ENCODE peak calls at places on chromosomes 13 and 19, in seven cellular contexts. One of them, this sample, is unnamed.

GRCh38 chr19:492091-492531 is 4.2 kb upstream of the MADCAM1 start:
- DNase-seq in GM20000: no peak
- DNase-seq in PC-9: no peak
- DNase-seq in HT1080: no peak
- DNase-seq in activated naive CD4-positive, alpha-beta T cell: peak; percentile 49
- DNase-seq in effector memory CD4-positive, alpha-beta T cell: peak; percentile 56
- DNase-seq in GM12865: no peak
- DNase-seq in this sample: no peak

GRCh38 chr13:109465151-109465550 is 321.2 kb downstream of the IRS2 start:
- DNase-seq in GM20000: no peak
- DNase-seq in PC-9: no peak
- DNase-seq in HT1080: peak; percentile 11
- DNase-seq in activated naive CD4-positive, alpha-beta T cell: no peak
- DNase-seq in effector memory CD4-positive, alpha-beta T cell: no peak
- DNase-seq in GM12865: no peak
- DNase-seq in this sample: no peak

GRCh38 chr19:33699754-33700407 is 78.1 kb downstream of the CHST8 start:
- DNase-seq in GM20000: no peak
- DNase-seq in PC-9: no peak
- DNase-seq in HT1080: no peak
- DNase-seq in activated naive CD4-positive, alpha-beta T cell: no peak
- DNase-seq in effector memory CD4-positive, alpha-beta T cell: no peak
- DNase-seq in GM12865: no peak
- DNase-seq in this sample: no peak

GRCh38 chr19:36460046-36460445 is 29.3 kb downstream of the ZNF566 start:
- DNase-seq in GM20000: no peak
- DNase-seq in PC-9: no peak
- DNase-seq in HT1080: no peak
- DNase-seq in activated naive CD4-positive, alpha-beta T cell: no peak
- DNase-seq in effector memory CD4-positive, alpha-beta T cell: no peak
- DNase-seq in GM12865: no peak
- DNase-seq in this sample: peak; percentile 1

GRCh38 chr19:39502640-39503417 is 4.1 kb downstream of the DLL3 start:
- DNase-seq in GM20000: peak; percentile 94
- DNase-seq in PC-9: no peak
- DNase-seq in HT1080: peak; percentile 14
- DNase-seq in activated naive CD4-positive, alpha-beta T cell: peak; percentile 74
- DNase-seq in effector memory CD4-positive, alpha-beta T cell: peak; percentile 59
- DNase-seq in GM12865: peak; percentile 85
- DNase-seq in this sample: peak; percentile 28

GRCh38 chr19:56403261-56403660 is 871 bp upstream of the ZNF583 start:
- DNase-seq in GM20000: peak; percentile 11
- DNase-seq in PC-9: no peak
- DNase-seq in HT1080: no peak
- DNase-seq in activated naive CD4-positive, alpha-beta T cell: no peak
- DNase-seq in effector memory CD4-positive, alpha-beta T cell: no peak
- DNase-seq in GM12865: peak; percentile 27
- DNase-seq in this sample: no peak

GRCh38 chr13:36026556-36026955 is 104.6 kb downstream of the DCLK1 start:
- DNase-seq in GM20000: no peak
- DNase-seq in PC-9: no peak
- DNase-seq in HT1080: no peak
- DNase-seq in activated naive CD4-positive, alpha-beta T cell: no peak
- DNase-seq in effector memory CD4-positive, alpha-beta T cell: no peak
- DNase-seq in GM12865: no peak
- DNase-seq in this sample: peak; percentile 51

GRCh38 chr19:3699071-3699740 is 1.1 kb downstream of the PIP5K1C start:
- DNase-seq in GM20000: peak; percentile 76
- DNase-seq in PC-9: no peak
- DNase-seq in HT1080: peak; percentile 36
- DNase-seq in activated naive CD4-positive, alpha-beta T cell: no peak
- DNase-seq in effector memory CD4-positive, alpha-beta T cell: no peak
- DNase-seq in GM12865: peak; percentile 65
- DNase-seq in this sample: peak; percentile 25

GRCh38 chr19:27833031-27833430 is 1379.9 kb downstream of the UQCRFS1 start:
- DNase-seq in GM20000: no peak
- DNase-seq in PC-9: no peak
- DNase-seq in HT1080: no peak
- DNase-seq in activated naive CD4-positive, alpha-beta T cell: no peak
- DNase-seq in effector memory CD4-positive, alpha-beta T cell: no peak
- DNase-seq in GM12865: no peak
- DNase-seq in this sample: no peak

GRCh38 chr19:10603873-10604459 is 16.9 kb upstream of the AP1M2 start:
- DNase-seq in GM20000: peak; percentile 73
- DNase-seq in PC-9: peak; percentile 92
- DNase-seq in HT1080: no peak
- DNase-seq in activated naive CD4-positive, alpha-beta T cell: no peak
- DNase-seq in effector memory CD4-positive, alpha-beta T cell: no peak
- DNase-seq in GM12865: peak; percentile 79
- DNase-seq in this sample: no peak

GRCh38 chr13:73870970-73871935 is 263.0 kb downstream of the KLF12 start:
- DNase-seq in GM20000: no peak
- DNase-seq in PC-9: no peak
- DNase-seq in HT1080: peak; percentile 64
- DNase-seq in activated naive CD4-positive, alpha-beta T cell: no peak
- DNase-seq in effector memory CD4-positive, alpha-beta T cell: no peak
- DNase-seq in GM12865: peak; percentile 11
- DNase-seq in this sample: peak; percentile 93

GRCh38 chr19:18895828-18896341 is at the start of gene CERS1:
- DNase-seq in GM20000: peak; percentile 63
- DNase-seq in PC-9: no peak
- DNase-seq in HT1080: no peak
- DNase-seq in activated naive CD4-positive, alpha-beta T cell: no peak
- DNase-seq in effector memory CD4-positive, alpha-beta T cell: no peak
- DNase-seq in GM12865: no peak
- DNase-seq in this sample: no peak

GRCh38 chr19:18366027-18366435 is 19.9 kb upstream of the GDF15 start:
- DNase-seq in GM20000: no peak
- DNase-seq in PC-9: peak; percentile 75
- DNase-seq in HT1080: peak; percentile 76
- DNase-seq in activated naive CD4-positive, alpha-beta T cell: no peak
- DNase-seq in effector memory CD4-positive, alpha-beta T cell: no peak
- DNase-seq in GM12865: no peak
- DNase-seq in this sample: no peak

GRCh38 chr13:113151745-113152707 is 6.4 kb upstream of the PROZ start:
- DNase-seq in GM20000: peak; percentile 62
- DNase-seq in PC-9: no peak
- DNase-seq in HT1080: no peak
- DNase-seq in activated naive CD4-positive, alpha-beta T cell: no peak
- DNase-seq in effector memory CD4-positive, alpha-beta T cell: no peak
- DNase-seq in GM12865: no peak
- DNase-seq in this sample: peak; percentile 74

GRCh38 chr13:77513719-77514335 is 21.7 kb upstream of the SCEL start:
- DNase-seq in GM20000: no peak
- DNase-seq in PC-9: no peak
- DNase-seq in HT1080: no peak
- DNase-seq in activated naive CD4-positive, alpha-beta T cell: no peak
- DNase-seq in effector memory CD4-positive, alpha-beta T cell: no peak
- DNase-seq in GM12865: peak; percentile 70
- DNase-seq in this sample: no peak

GRCh38 chr13:44048326-44048725 is 168.6 kb downstream of the LACC1 start:
- DNase-seq in GM20000: no peak
- DNase-seq in PC-9: no peak
- DNase-seq in HT1080: peak; percentile 50
- DNase-seq in activated naive CD4-positive, alpha-beta T cell: no peak
- DNase-seq in effector memory CD4-positive, alpha-beta T cell: no peak
- DNase-seq in GM12865: peak; percentile 24
- DNase-seq in this sample: no peak

GRCh38 chr19:38039966-38040365 is 133.0 kb downstream of the SIPA1L3 start:
- DNase-seq in GM20000: no peak
- DNase-seq in PC-9: no peak
- DNase-seq in HT1080: peak; percentile 96
- DNase-seq in activated naive CD4-positive, alpha-beta T cell: no peak
- DNase-seq in effector memory CD4-positive, alpha-beta T cell: no peak
- DNase-seq in GM12865: no peak
- DNase-seq in this sample: peak; percentile 89

GRCh38 chr13:90690458-90691063 is 656.9 kb upstream of the MIR17HG start:
- DNase-seq in GM20000: no peak
- DNase-seq in PC-9: no peak
- DNase-seq in HT1080: no peak
- DNase-seq in activated naive CD4-positive, alpha-beta T cell: no peak
- DNase-seq in effector memory CD4-positive, alpha-beta T cell: no peak
- DNase-seq in GM12865: no peak
- DNase-seq in this sample: no peak

GRCh38 chr13:50989476-50989875 is 79.9 kb downstream of the RNASEH2B start:
- DNase-seq in GM20000: no peak
- DNase-seq in PC-9: no peak
- DNase-seq in HT1080: peak; percentile 11
- DNase-seq in activated naive CD4-positive, alpha-beta T cell: no peak
- DNase-seq in effector memory CD4-positive, alpha-beta T cell: no peak
- DNase-seq in GM12865: no peak
- DNase-seq in this sample: no peak

GRCh38 chr13:76884167-76884566 is 2.0 kb downstream of the KCTD12 start:
- DNase-seq in GM20000: no peak
- DNase-seq in PC-9: no peak
- DNase-seq in HT1080: no peak
- DNase-seq in activated naive CD4-positive, alpha-beta T cell: no peak
- DNase-seq in effector memory CD4-positive, alpha-beta T cell: no peak
- DNase-seq in GM12865: peak; percentile 75
- DNase-seq in this sample: no peak

GRCh38 chr19:17703823-17704463 is 15.3 kb upstream of the MAP1S start:
- DNase-seq in GM20000: peak; percentile 79
- DNase-seq in PC-9: no peak
- DNase-seq in HT1080: peak; percentile 40
- DNase-seq in activated naive CD4-positive, alpha-beta T cell: peak; percentile 73
- DNase-seq in effector memory CD4-positive, alpha-beta T cell: peak; percentile 49
- DNase-seq in GM12865: peak; percentile 65
- DNase-seq in this sample: no peak

GRCh38 chr13:32022292-32022691 is 9.3 kb upstream of the FRY start:
- DNase-seq in GM20000: no peak
- DNase-seq in PC-9: no peak
- DNase-seq in HT1080: no peak
- DNase-seq in activated naive CD4-positive, alpha-beta T cell: no peak
- DNase-seq in effector memory CD4-positive, alpha-beta T cell: no peak
- DNase-seq in GM12865: no peak
- DNase-seq in this sample: no peak

GRCh38 chr13:93262729-93263128 is 36.1 kb downstream of the GPC6 start:
- DNase-seq in GM20000: no peak
- DNase-seq in PC-9: no peak
- DNase-seq in HT1080: peak; percentile 91
- DNase-seq in activated naive CD4-positive, alpha-beta T cell: no peak
- DNase-seq in effector memory CD4-positive, alpha-beta T cell: no peak
- DNase-seq in GM12865: no peak
- DNase-seq in this sample: peak; percentile 53

GRCh38 chr13:23558675-23559536 is 11.3 kb upstream of the TNFRSF19 start:
- DNase-seq in GM20000: peak; percentile 30
- DNase-seq in PC-9: peak; percentile 70
- DNase-seq in HT1080: peak; percentile 97
- DNase-seq in activated naive CD4-positive, alpha-beta T cell: no peak
- DNase-seq in effector memory CD4-positive, alpha-beta T cell: no peak
- DNase-seq in GM12865: peak; percentile 61
- DNase-seq in this sample: peak; percentile 76

GRCh38 chr13:27104606-27105005 is 67.0 kb downstream of the USP12 start:
- DNase-seq in GM20000: no peak
- DNase-seq in PC-9: no peak
- DNase-seq in HT1080: no peak
- DNase-seq in activated naive CD4-positive, alpha-beta T cell: no peak
- DNase-seq in effector memory CD4-positive, alpha-beta T cell: no peak
- DNase-seq in GM12865: no peak
- DNase-seq in this sample: no peak

GRCh38 chr13:95564948-95565347 is 12.4 kb downstream of the CLDN10 start:
- DNase-seq in GM20000: no peak
- DNase-seq in PC-9: peak; percentile 96
- DNase-seq in HT1080: peak; percentile 71
- DNase-seq in activated naive CD4-positive, alpha-beta T cell: no peak
- DNase-seq in effector memory CD4-positive, alpha-beta T cell: no peak
- DNase-seq in GM12865: no peak
- DNase-seq in this sample: peak; percentile 67

GRCh38 chr19:30360378-30361106 is 11.6 kb upstream of the ZNF536 start:
- DNase-seq in GM20000: no peak
- DNase-seq in PC-9: no peak
- DNase-seq in HT1080: no peak
- DNase-seq in activated naive CD4-positive, alpha-beta T cell: no peak
- DNase-seq in effector memory CD4-positive, alpha-beta T cell: no peak
- DNase-seq in GM12865: no peak
- DNase-seq in this sample: no peak

GRCh38 chr19:13537454-13537853 is 31.2 kb upstream of the CACNA1A start:
- DNase-seq in GM20000: no peak
- DNase-seq in PC-9: no peak
- DNase-seq in HT1080: no peak
- DNase-seq in activated naive CD4-positive, alpha-beta T cell: no peak
- DNase-seq in effector memory CD4-positive, alpha-beta T cell: no peak
- DNase-seq in GM12865: no peak
- DNase-seq in this sample: no peak

GRCh38 chr13:25872871-25873607 is 178.8 kb downstream of the SHISA2 start:
- DNase-seq in GM20000: no peak
- DNase-seq in PC-9: no peak
- DNase-seq in HT1080: no peak
- DNase-seq in activated naive CD4-positive, alpha-beta T cell: no peak
- DNase-seq in effector memory CD4-positive, alpha-beta T cell: no peak
- DNase-seq in GM12865: no peak
- DNase-seq in this sample: no peak

GRCh38 chr19:22617614-22618325 is 16.4 kb upstream of the ZNF492 start:
- DNase-seq in GM20000: no peak
- DNase-seq in PC-9: no peak
- DNase-seq in HT1080: no peak
- DNase-seq in activated naive CD4-positive, alpha-beta T cell: no peak
- DNase-seq in effector memory CD4-positive, alpha-beta T cell: no peak
- DNase-seq in GM12865: no peak
- DNase-seq in this sample: no peak

GRCh38 chr19:45601524-45602522 is at the start of gene GPR4:
- DNase-seq in GM20000: peak; percentile 32
- DNase-seq in PC-9: peak; percentile 6
- DNase-seq in HT1080: no peak
- DNase-seq in activated naive CD4-positive, alpha-beta T cell: no peak
- DNase-seq in effector memory CD4-positive, alpha-beta T cell: no peak
- DNase-seq in GM12865: no peak
- DNase-seq in this sample: no peak

GRCh38 chr19:54660306-54660705 is 2.5 kb upstream of the LILRB4 start:
- DNase-seq in GM20000: no peak
- DNase-seq in PC-9: no peak
- DNase-seq in HT1080: no peak
- DNase-seq in activated naive CD4-positive, alpha-beta T cell: no peak
- DNase-seq in effector memory CD4-positive, alpha-beta T cell: no peak
- DNase-seq in GM12865: no peak
- DNase-seq in this sample: no peak

GRCh38 chr19:38666662-38667448 is 19.4 kb downstream of the ACTN4 start:
- DNase-seq in GM20000: peak; percentile 70
- DNase-seq in PC-9: no peak
- DNase-seq in HT1080: peak; percentile 77
- DNase-seq in activated naive CD4-positive, alpha-beta T cell: no peak
- DNase-seq in effector memory CD4-positive, alpha-beta T cell: no peak
- DNase-seq in GM12865: peak; percentile 70
- DNase-seq in this sample: peak; percentile 71

This sample was measured in stromal cell of bone marrow.